ENCODE peak calls at places on chromosomes 6 and 20, in five cellular contexts. P, R, Q, I and K are unnamed samples.

GRCh38 chr6:134802426-134803058 is 147.4 kb downstream of the ALDH8A1 start:
- DNase-seq in P (no peak), Q (no peak), R (peak; percentile 34), I (no peak), K (no peak)

GRCh38 chr20:45918182-45918737 is 6.3 kb upstream of the PLTP start:
- DNase-seq in I (no peak), R (peak; percentile 44), Q (peak; percentile 41), P (no peak), K (no peak)

GRCh38 chr20:5470943-5471342 is 154.2 kb upstream of the PROKR2 start:
- DNase-seq in I (no peak), Q (no peak), P (no peak), R (no peak), K (no peak)

GRCh38 chr6:40550096-40550731 is 37.0 kb downstream of the LRFN2 start:
- DNase-seq in I (no peak), Q (no peak), R (peak; percentile 72), P (no peak), K (peak; percentile 5)

GRCh38 chr6:680666-681374 is 12.1 kb downstream of the EXOC2 start:
- DNase-seq in R (no peak), Q (no peak), P (no peak), I (no peak), K (no peak)

GRCh38 chr20:48523191-48523757 is 304.5 kb downstream of the PREX1 start:
- DNase-seq in R (peak; percentile 68), Q (no peak), I (no peak), P (peak; percentile 12), K (peak; percentile 47)

GRCh38 chr6:85479221-85479620 is 29.3 kb downstream of the NT5E start:
- DNase-seq in P (no peak), Q (no peak), I (no peak), R (peak; percentile 40), K (no peak)

GRCh38 chr6:75991941-75992340 is 80.5 kb downstream of the IMPG1 start:
- DNase-seq in P (no peak), R (no peak), Q (no peak), I (no peak), K (no peak)

GRCh38 chr6:20236899-20237600 is 24.8 kb upstream of the MBOAT1 start:
- DNase-seq in I (no peak), Q (no peak), P (no peak), R (no peak), K (no peak)

GRCh38 chr6:75202676-75203131 is 3.1 kb downstream of the COL12A1 start:
- DNase-seq in R (no peak), I (no peak), Q (no peak), P (no peak), K (no peak)

GRCh38 chr6:25697537-25698340 is 45.7 kb downstream of the SCGN start:
- DNase-seq in R (no peak), Q (no peak), I (no peak), P (no peak), K (no peak)

GRCh38 chr6:11298651-11299420 is 66.4 kb upstream of the NEDD9 start:
- DNase-seq in Q (no peak), I (no peak), P (no peak), R (no peak), K (no peak)

GRCh38 chr20:64205611-64206026 is 41.4 kb downstream of the MYT1 start:
- DNase-seq in P (no peak), I (no peak), Q (no peak), R (no peak), K (no peak)

GRCh38 chr20:48431635-48432034 is 396.2 kb downstream of the PREX1 start:
- DNase-seq in Q (no peak), I (no peak), R (no peak), P (no peak), K (no peak)

GRCh38 chr6:31308050-31308844 is 36.4 kb upstream of the HLA-C start:
- DNase-seq in Q (no peak), P (no peak), I (peak; percentile 76), R (no peak), K (peak; percentile 10)

GRCh38 chr6:90885611-90886056 is 298.8 kb upstream of the MAP3K7 start:
- DNase-seq in P (no peak), R (no peak), I (no peak), Q (no peak), K (no peak)

GRCh38 chr6:148962854-148963515 is 216.2 kb downstream of the UST start:
- DNase-seq in P (no peak), I (no peak), Q (no peak), R (no peak), K (no peak)

GRCh38 chr20:32902456-32903420 is 44.0 kb downstream of the EFCAB8 start:
- DNase-seq in Q (peak; percentile 32), R (peak; percentile 53), I (peak; percentile 54), P (no peak), K (peak; percentile 58)

GRCh38 chr6:125314019-125314581 is 12.3 kb upstream of the HDDC2 start:
- DNase-seq in Q (peak; percentile 56), P (no peak), I (peak; percentile 5), R (peak; percentile 68), K (peak; percentile 27)

GRCh38 chr20:13749811-13750210 is 34.9 kb downstream of the ESF1 start:
- DNase-seq in Q (no peak), I (no peak), R (no peak), P (no peak), K (no peak)

GRCh38 chr6:80520195-80520594 is 413.7 kb downstream of the BCKDHB start:
- DNase-seq in I (no peak), R (peak; percentile 79), P (no peak), Q (no peak), K (no peak)

GRCh38 chr6:163613668-163614067 is 199.2 kb downstream of the QKI start:
- DNase-seq in R (no peak), I (no peak), Q (no peak), P (no peak), K (no peak)

GRCh38 chr6:19759117-19759880 is 77.9 kb upstream of the ID4 start:
- DNase-seq in P (no peak), I (no peak), Q (no peak), R (peak; percentile 89), K (peak; percentile 11)

GRCh38 chr6:107800564-107801164 is 23.4 kb downstream of the SCML4 start:
- DNase-seq in I (no peak), R (no peak), P (no peak), Q (no peak), K (no peak)

GRCh38 chr6:13081189-13081563 is 247.2 kb downstream of the TBC1D7 start:
- DNase-seq in R (no peak), P (no peak), Q (no peak), I (no peak), K (no peak)

GRCh38 chr6:24448396-24448795 is 41.0 kb downstream of the GPLD1 start:
- DNase-seq in I (no peak), R (no peak), P (no peak), Q (no peak), K (no peak)

GRCh38 chr20:2752631-2753455 is 47.6 kb downstream of the CPXM1 start:
- DNase-seq in I (peak; percentile 42), Q (no peak), R (peak; percentile 18), P (peak; percentile 85), K (peak; percentile 81)

GRCh38 chr6:139882977-139883728 is 508.7 kb upstream of the CITED2 start:
- DNase-seq in R (no peak), I (no peak), P (no peak), Q (no peak), K (no peak)

GRCh38 chr6:3823671-3824070 is 25.5 kb upstream of the FAM50B start:
- DNase-seq in R (no peak), Q (no peak), P (no peak), I (no peak), K (no peak)

GRCh38 chr6:3829285-3829684 is 19.9 kb upstream of the FAM50B start:
- DNase-seq in P (peak; percentile 50), I (no peak), Q (no peak), R (no peak), K (no peak)

GRCh38 chr6:3825851-3826581 is 23.2 kb upstream of the FAM50B start:
- DNase-seq in I (no peak), R (peak; percentile 99), P (peak; percentile 97), Q (peak; percentile 86), K (peak; percentile 86)

GRCh38 chr6:3822747-3823445 is 26.3 kb upstream of the FAM50B start:
- DNase-seq in Q (no peak), R (peak; percentile 54), P (peak; percentile 82), I (no peak), K (no peak)

GRCh38 chr6:3825331-3825831 is 23.8 kb upstream of the FAM50B start:
- DNase-seq in Q (peak; percentile 63), R (peak; percentile 56), I (no peak), P (peak; percentile 93), K (peak; percentile 40)
- H3K4me3 ChIP-seq in Q (peak overlapping the region; percentile 46), R (peak overlapping the region; percentile 48), I (no peak overlapping the region), P (no peak overlapping the region), K (no peak overlapping the region)

GRCh38 chr6:45326698-45327417 is 1.3 kb upstream of the RUNX2 start:
- DNase-seq in P (no peak), R (no peak), I (no peak), Q (no peak), K (no peak)

GRCh38 chr6:45323656-45324224 is 4.4 kb upstream of the RUNX2 start:
- DNase-seq in R (no peak), Q (no peak), I (peak; percentile 1), P (no peak), K (no peak)

GRCh38 chr6:45328523-45328922 is 393 bp downstream of the RUNX2 start:
- DNase-seq in R (no peak), P (no peak), I (no peak), Q (no peak), K (no peak)

DNA sequence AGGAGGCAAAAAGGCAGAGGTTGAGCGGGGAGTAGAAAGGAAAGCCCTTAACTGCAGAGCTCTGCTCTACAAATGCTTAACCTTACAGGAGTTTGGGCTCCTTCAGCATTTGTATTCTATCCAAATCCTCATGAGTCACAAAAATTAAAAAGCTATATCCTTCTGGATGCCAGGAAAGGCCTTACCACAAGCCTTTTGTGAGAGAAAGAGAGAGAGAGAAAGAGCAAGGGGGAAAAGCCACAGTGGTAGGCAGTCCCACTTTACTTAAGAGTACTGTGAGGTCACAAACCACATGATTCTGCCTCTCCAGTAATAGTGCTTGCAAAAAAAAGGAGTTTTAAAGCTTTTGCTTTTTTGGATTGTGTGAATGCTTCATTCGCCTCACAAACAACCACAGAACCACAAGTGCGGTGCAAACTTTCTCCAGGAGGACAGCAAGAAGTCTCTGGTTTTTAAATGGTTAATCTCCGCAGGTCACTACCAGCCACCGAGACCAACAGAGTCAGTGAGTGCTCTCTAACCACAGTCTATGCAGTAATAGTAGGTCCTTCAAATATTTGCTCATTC is at the start of gene RUNX2:
- DNase-seq in P (no peak), I (no peak), Q (no peak), R (peak; percentile 89), K (no peak)
- H3K4me3 ChIP-seq in P (no peak within 1 kb of the TSS), I (peak within 1 kb of the TSS; percentile 12), Q (peak within 1 kb of the TSS; percentile 54), R (peak within 1 kb of the TSS; percentile 7), K (no peak within 1 kb of the TSS)

DNA sequence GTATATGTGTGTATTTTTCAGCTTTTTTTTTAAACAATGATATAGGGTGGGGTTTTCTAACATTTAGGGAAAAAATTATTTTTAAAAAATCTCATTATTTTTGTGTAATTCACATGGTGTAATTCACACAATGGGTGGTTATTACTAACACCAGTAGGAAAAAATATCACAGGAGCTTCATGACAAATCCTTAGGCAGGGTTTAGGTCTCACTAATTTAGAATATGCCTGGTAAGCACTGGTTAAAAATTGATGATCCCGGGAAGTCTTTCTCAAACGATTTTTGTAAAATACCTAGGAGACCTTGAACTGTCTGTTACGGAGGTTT is 29.5 kb upstream of the ZNF217 start:
- DNase-seq in I (no peak), Q (no peak), R (no peak), P (no peak), K (no peak)
- H3K4me3 ChIP-seq in I (peak overlapping the region; percentile 49), Q (peak overlapping the region; percentile 67), R (no peak overlapping the region), P (no peak overlapping the region), K (peak overlapping the region; percentile 37)

GRCh38 chr6:122428781-122429180 is 29.3 kb downstream of the HSF2 start:
- DNase-seq in I (no peak), R (peak; percentile 59), Q (no peak), P (no peak), K (no peak)
- H3K4me3 ChIP-seq in I (no peak overlapping the region), R (no peak overlapping the region), Q (no peak overlapping the region), P (no peak overlapping the region), K (no peak overlapping the region)